ENCODE peak calls at places on chromosomes 7 and 10, in eight cellular contexts. I is naive thymus-derived CD4-positive, alpha-beta T cell; O is CD8-positive, alpha-beta memory T cell; B is breast epithelium; C is neuronal stem cell; U is heart right ventricle; K is fibroblast of lung; L is osteoblast. H is an unnamed sample. For H3K4me1, the result is how much of the 10 kb centered on the place peaks cover.

GRCh38 chr10:98391065-98391464 is 23.9 kb downstream of the PYROXD2 start:
- DNase-seq in I (no peak), O (peak), B (no peak), C (no peak), U (no peak), K (no peak), L (no peak), H (no peak)

GRCh38 chr10:71842424-71842823 is 8.6 kb downstream of the PSAP start:
- DNase-seq in I (no peak), O (no peak), B (no peak), C (no peak), U (no peak), K (no peak), L (no peak), H (no peak)

GRCh38 chr10:97547889-97548485 is 24.6 kb upstream of the ANKRD2 start:
- DNase-seq in I (no peak), O (no peak), B (no peak), C (no peak), U (no peak), K (no peak), L (peak), H (no peak)

GRCh38 chr7:3710122-3710521 is 409.1 kb downstream of the SDK1 start:
- DNase-seq in I (no peak), O (no peak), B (no peak), C (no peak), U (no peak), K (no peak), L (no peak), H (no peak)

GRCh38 chr10:50512214-50512595 is 111.6 kb downstream of the SGMS1 start:
- DNase-seq in I (no peak), O (no peak), B (no peak), C (no peak), U (no peak), K (peak), L (no peak), H (no peak)

GRCh38 chr7:64574481-64575159 is 11.7 kb upstream of the ZNF680 start:
- DNase-seq in I (no peak), O (no peak), B (peak), C (no peak), U (peak), K (peak), L (peak), H (peak)

GRCh38 chr7:33109758-33110238 is 594 bp upstream of the RP9 start:
- DNase-seq in I (no peak), O (no peak), B (no peak), C (no peak), U (no peak), K (no peak), L (no peak), H (no peak)

GRCh38 chr10:128102480-128103228 is 23.6 kb downstream of the MKI67 start:
- DNase-seq in I (no peak), O (no peak), B (no peak), C (no peak), U (no peak), K (no peak), L (no peak), H (no peak)

GRCh38 chr7:92242972-92243371 is 2.7 kb downstream of the KRIT1 start:
- DNase-seq in I (no peak), O (no peak), B (no peak), C (no peak), U (no peak), K (peak), L (no peak), H (no peak)

GRCh38 chr10:35898722-35899485 is 256.8 kb upstream of the FZD8 start:
- DNase-seq in I (no peak), O (no peak), B (peak), C (no peak), U (no peak), K (no peak), L (no peak), H (no peak)

GRCh38 chr10:97553575-97554100 is 18.9 kb upstream of the ANKRD2 start:
- DNase-seq in I (peak), O (peak), B (peak), C (peak), U (peak), K (peak), L (peak), H (peak)

GRCh38 chr10:100186813-100187212 is 984 bp upstream of the ERLIN1 start:
- DNase-seq in I (no peak), O (no peak), B (no peak), C (no peak), U (no peak), K (no peak), L (no peak), H (no peak)

GRCh38 chr10:117550042-117550441 is 7.5 kb downstream of the EMX2 start:
- DNase-seq in I (no peak), O (no peak), B (no peak), C (no peak), U (no peak), K (no peak), L (no peak), H (no peak)

GRCh38 chr10:29811751-29812427 is 177.1 kb upstream of the SVIL start:
- DNase-seq in I (peak), O (peak), B (peak), C (no peak), U (peak), K (peak), L (peak), H (no peak)

GRCh38 chr7:139647812-139648616 is 124.5 kb downstream of the CLEC2L start:
- DNase-seq in I (no peak), O (no peak), B (no peak), C (no peak), U (no peak), K (peak), L (no peak), H (no peak)

GRCh38 chr10:117318909-117319308 is 56.3 kb downstream of the PDZD8 start:
- DNase-seq in I (no peak), O (no peak), B (no peak), C (no peak), U (no peak), K (peak), L (no peak), H (no peak)

GRCh38 chr7:158992759-158993158 is 136.4 kb downstream of the DYNC2I1 start:
- DNase-seq in I (no peak), O (no peak), B (no peak), C (no peak), U (no peak), K (no peak), L (no peak), H (no peak)

GRCh38 chr7:43865277-43865676 is 4.0 kb downstream of the MRPS24 start:
- DNase-seq in I (no peak), O (no peak), B (no peak), C (no peak), U (no peak), K (no peak), L (no peak), H (no peak)

GRCh38 chr10:28586176-28586575 is 53.3 kb downstream of the WAC start:
- DNase-seq in I (no peak), O (no peak), B (no peak), C (no peak), U (no peak), K (no peak), L (peak), H (no peak)

GRCh38 chr7:98946389-98946788 is 68.1 kb downstream of the TRRAP start:
- DNase-seq in I (no peak), O (no peak), B (no peak), C (no peak), U (no peak), K (no peak), L (no peak), H (no peak)

GRCh38 chr7:92763636-92764423 is 72.5 kb downstream of the CDK6 start:
- DNase-seq in I (no peak), O (no peak), B (no peak), C (no peak), U (no peak), K (peak), L (no peak), H (no peak)

GRCh38 chr10:14569274-14570060 is 205.2 kb downstream of the FAM107B start:
- DNase-seq in I (peak), O (peak), B (no peak), C (no peak), U (no peak), K (no peak), L (no peak), H (no peak)

GRCh38 chr10:113754768-113755167 is 3.3 kb downstream of the PLEKHS1 start:
- DNase-seq in I (no peak), O (no peak), B (no peak), C (no peak), U (no peak), K (no peak), L (no peak), H (no peak)

GRCh38 chr10:97608991-97609561 is 19.6 kb downstream of the C10orf62 start:
- DNase-seq in I (no peak), O (no peak), B (no peak), C (no peak), U (peak), K (no peak), L (no peak), H (no peak)

GRCh38 chr7:45179666-45180065 is 22.1 kb downstream of the RAMP3 start:
- DNase-seq in I (no peak), O (no peak), B (no peak), C (no peak), U (no peak), K (no peak), L (peak), H (no peak)

GRCh38 chr7:87886875-87887274 is 10.6 kb downstream of the DBF4 start:
- DNase-seq in I (peak), O (peak), B (no peak), C (no peak), U (no peak), K (peak), L (no peak), H (no peak)

GRCh38 chr7:130912910-130913720 is 179.1 kb upstream of the KLF14 start:
- DNase-seq in I (peak), O (peak), B (peak), C (no peak), U (peak), K (peak), L (no peak), H (peak)

GRCh38 chr10:28130267-28130666 is 131.4 kb upstream of the ODAD2 start:
- DNase-seq in I (no peak), O (no peak), B (no peak), C (no peak), U (no peak), K (peak), L (peak), H (no peak)

GRCh38 chr7:106522691-106523090 is 138.3 kb downstream of the CCDC71L start:
- DNase-seq in I (no peak), O (no peak), B (no peak), C (no peak), U (no peak), K (no peak), L (no peak), H (no peak)

GRCh38 chr7:1978656-1979590 is 253.8 kb downstream of the MAD1L1 start:
- DNase-seq in I (no peak), O (no peak), B (no peak), C (no peak), U (no peak), K (no peak), L (no peak), H (peak)

GRCh38 chr10:29735628-29736324 is 101.0 kb upstream of the SVIL start:
- DNase-seq in I (peak), O (peak), B (peak), C (peak), U (peak), K (peak), L (peak), H (peak)

GRCh38 chr10:132306951-132307751 is 599 bp downstream of the STK32C start:
- DNase-seq in I (peak), O (peak), B (peak), C (no peak), U (no peak), K (peak), L (peak), H (peak)

GRCh38 chr10:2925631-2926030 is 141.7 kb upstream of the PFKP start:
- DNase-seq in I (no peak), O (no peak), B (peak), C (no peak), U (peak), K (peak), L (peak), H (peak)

GRCh38 chr10:2924425-2924824 is 142.9 kb upstream of the PFKP start:
- DNase-seq in I (no peak), O (no peak), B (no peak), C (no peak), U (no peak), K (no peak), L (no peak), H (no peak)

GRCh38 chr10:2928219-2928840 is 139.0 kb upstream of the PFKP start:
- DNase-seq in I (no peak), O (peak), B (peak), C (peak), U (peak), K (peak), L (peak), H (no peak)

GRCh38 chr10:2929457-2929856 is 137.9 kb upstream of the PFKP start:
- DNase-seq in I (no peak), O (no peak), B (no peak), C (peak), U (no peak), K (no peak), L (no peak), H (no peak)

GRCh38 chr10:2926918-2927660 is 140.3 kb upstream of the PFKP start:
- DNase-seq in I (no peak), O (no peak), B (no peak), C (no peak), U (no peak), K (no peak), L (peak), H (no peak)
- H3K4me1 ChIP-seq in I (under half), O (under half), B (under half), C (under half), U (under half), K (under half), L (under half), H (under half)

GRCh38 chr10:18179901-18180300 is 39.7 kb downstream of the CACNB2 start:
- DNase-seq in I (no peak), O (no peak), B (no peak), C (no peak), U (peak), K (peak), L (peak), H (no peak)
- H3K4me3 ChIP-seq in I (no peak), O (no peak), B (no peak), C (no peak), U (peak), K (no peak), L (peak), H (no peak)

DNA sequence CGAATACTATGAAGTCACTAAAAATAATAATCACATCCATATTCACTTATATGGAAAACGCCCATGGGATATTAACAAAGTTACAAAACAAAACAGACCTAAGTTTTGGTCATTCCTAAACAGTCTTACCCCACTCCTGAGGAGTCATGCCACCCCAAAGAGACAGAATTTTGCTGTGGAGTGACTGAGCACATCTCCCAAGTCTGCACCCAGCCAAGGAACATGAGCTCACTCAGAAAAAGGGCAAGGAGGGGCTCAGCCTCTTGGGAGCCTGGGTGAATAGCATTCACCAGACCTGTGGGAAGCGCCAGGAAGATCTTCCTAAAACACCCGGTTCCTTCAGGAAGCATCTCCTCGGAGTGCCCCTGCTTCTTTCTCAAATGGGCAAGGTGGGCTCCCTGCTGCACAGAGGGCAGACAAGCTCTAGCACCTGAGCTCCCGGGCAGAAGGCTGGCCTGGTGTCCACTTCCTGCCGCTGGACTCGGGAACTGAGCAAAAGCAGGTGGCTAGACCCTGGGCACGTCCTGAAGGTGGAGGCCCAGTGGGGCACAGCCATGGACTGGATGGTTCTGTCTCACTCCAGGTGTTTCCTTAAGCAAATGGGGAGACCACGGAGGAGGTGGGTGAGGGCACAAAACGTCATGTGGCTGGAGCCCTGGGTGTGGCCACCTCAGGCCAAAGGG is 31.0 kb downstream of the TNS3 start:
- DNase-seq in I (no peak), O (no peak), B (no peak), C (no peak), U (no peak), K (no peak), L (no peak), H (no peak)
- H3K27ac ChIP-seq in I (no peak), O (no peak), B (no peak), C (no peak), U (no peak), K (no peak), L (no peak), H (peak)

DNA sequence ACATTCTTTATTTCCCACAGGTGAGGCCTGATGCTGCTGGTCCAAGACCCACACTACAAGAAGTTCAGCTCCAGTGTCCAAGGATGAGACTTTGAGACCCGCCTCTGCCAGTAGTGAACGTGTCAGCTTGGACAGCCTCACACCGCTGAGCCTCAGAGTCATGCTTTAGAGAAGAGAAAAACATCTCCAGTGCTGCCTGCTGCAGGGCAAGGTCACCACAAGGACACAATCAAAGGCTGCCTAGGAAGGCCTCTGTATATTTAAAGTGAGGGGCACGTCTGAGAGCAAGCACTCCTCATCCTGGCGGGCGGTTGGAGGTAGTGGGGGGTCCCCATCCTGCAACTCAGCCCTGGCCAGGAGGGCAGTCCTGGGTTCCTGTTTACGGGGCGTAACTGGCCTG is 19.3 kb downstream of the FGFR2 start:
- DNase-seq in I (no peak), O (no peak), B (no peak), C (no peak), U (no peak), K (no peak), L (no peak), H (no peak)
- H3K4me1 ChIP-seq in I (under half), O (under half), B (under half), C (under half), U (under half), K (under half), L (under half), H (under half)